ENCODE peak calls at places on chromosomes 13 and 19, in nine cellular contexts. One of them, this sample, is unnamed.

GRCh38 chr19:48135411-48135810 is 24.8 kb upstream of the PLA2G4C start:
- DNase-seq in OCI-LY7: no peak
- DNase-seq in GM06990: no peak
- DNase-seq in breast epithelium: no peak
- DNase-seq in bronchial epithelial cell: no peak
- DNase-seq in AG09309: no peak
- DNase-seq in fibroblast of pulmonary artery: no peak
- DNase-seq in mucosa of descending colon: no peak
- DNase-seq in tibial artery: no peak
- DNase-seq in this sample: no peak

GRCh38 chr13:37492061-37492460 is 106.5 kb downstream of the POSTN start:
- DNase-seq in OCI-LY7: no peak
- DNase-seq in GM06990: no peak
- DNase-seq in breast epithelium: no peak
- DNase-seq in bronchial epithelial cell: no peak
- DNase-seq in AG09309: no peak
- DNase-seq in fibroblast of pulmonary artery: peak
- DNase-seq in mucosa of descending colon: no peak
- DNase-seq in tibial artery: no peak
- DNase-seq in this sample: no peak

GRCh38 chr19:46773018-46773399 is 15.4 kb downstream of the SLC1A5 start:
- DNase-seq in OCI-LY7: no peak
- DNase-seq in GM06990: no peak
- DNase-seq in breast epithelium: no peak
- DNase-seq in bronchial epithelial cell: no peak
- DNase-seq in AG09309: no peak
- DNase-seq in fibroblast of pulmonary artery: no peak
- DNase-seq in mucosa of descending colon: no peak
- DNase-seq in tibial artery: no peak
- DNase-seq in this sample: no peak

GRCh38 chr13:97020194-97020593 is 25.9 kb upstream of the OXGR1 start:
- DNase-seq in OCI-LY7: no peak
- DNase-seq in GM06990: no peak
- DNase-seq in breast epithelium: no peak
- DNase-seq in bronchial epithelial cell: no peak
- DNase-seq in AG09309: no peak
- DNase-seq in fibroblast of pulmonary artery: no peak
- DNase-seq in mucosa of descending colon: no peak
- DNase-seq in tibial artery: no peak
- DNase-seq in this sample: no peak

GRCh38 chr19:50679177-50680125 is 30.2 kb downstream of the C19orf81 start:
- DNase-seq in OCI-LY7: peak
- DNase-seq in GM06990: peak
- DNase-seq in breast epithelium: peak
- DNase-seq in bronchial epithelial cell: peak
- DNase-seq in AG09309: peak
- DNase-seq in fibroblast of pulmonary artery: peak
- DNase-seq in mucosa of descending colon: peak
- DNase-seq in tibial artery: peak
- DNase-seq in this sample: peak

GRCh38 chr13:83515267-83515666 is 367.0 kb downstream of the SLITRK1 start:
- DNase-seq in OCI-LY7: no peak
- DNase-seq in GM06990: no peak
- DNase-seq in breast epithelium: no peak
- DNase-seq in bronchial epithelial cell: peak
- DNase-seq in AG09309: peak
- DNase-seq in fibroblast of pulmonary artery: peak
- DNase-seq in mucosa of descending colon: no peak
- DNase-seq in tibial artery: no peak
- DNase-seq in this sample: peak

GRCh38 chr19:44643605-44644390 is at the start of gene PVR:
- DNase-seq in OCI-LY7: no peak
- DNase-seq in GM06990: peak
- DNase-seq in breast epithelium: peak
- DNase-seq in bronchial epithelial cell: peak
- DNase-seq in AG09309: no peak
- DNase-seq in fibroblast of pulmonary artery: peak
- DNase-seq in mucosa of descending colon: peak
- DNase-seq in tibial artery: peak
- DNase-seq in this sample: peak

GRCh38 chr13:46202188-46202795 is 9.4 kb upstream of the LRRC63 start:
- DNase-seq in OCI-LY7: no peak
- DNase-seq in GM06990: no peak
- DNase-seq in breast epithelium: no peak
- DNase-seq in bronchial epithelial cell: no peak
- DNase-seq in AG09309: no peak
- DNase-seq in fibroblast of pulmonary artery: no peak
- DNase-seq in mucosa of descending colon: no peak
- DNase-seq in tibial artery: no peak
- DNase-seq in this sample: no peak

GRCh38 chr13:110492299-110493160 is 69.0 kb downstream of the RAB20 start:
- DNase-seq in OCI-LY7: no peak
- DNase-seq in GM06990: no peak
- DNase-seq in breast epithelium: no peak
- DNase-seq in bronchial epithelial cell: no peak
- DNase-seq in AG09309: no peak
- DNase-seq in fibroblast of pulmonary artery: no peak
- DNase-seq in mucosa of descending colon: no peak
- DNase-seq in tibial artery: no peak
- DNase-seq in this sample: no peak

GRCh38 chr13:73622375-73622774 is 511.8 kb downstream of the KLF12 start:
- DNase-seq in OCI-LY7: no peak
- DNase-seq in GM06990: no peak
- DNase-seq in breast epithelium: no peak
- DNase-seq in bronchial epithelial cell: no peak
- DNase-seq in AG09309: no peak
- DNase-seq in fibroblast of pulmonary artery: peak
- DNase-seq in mucosa of descending colon: no peak
- DNase-seq in tibial artery: no peak
- DNase-seq in this sample: peak

GRCh38 chr13:88103824-88104223 is 432.7 kb downstream of the SLITRK5 start:
- DNase-seq in OCI-LY7: no peak
- DNase-seq in GM06990: no peak
- DNase-seq in breast epithelium: no peak
- DNase-seq in bronchial epithelial cell: no peak
- DNase-seq in AG09309: no peak
- DNase-seq in fibroblast of pulmonary artery: no peak
- DNase-seq in mucosa of descending colon: no peak
- DNase-seq in tibial artery: no peak
- DNase-seq in this sample: no peak

GRCh38 chr19:34274284-34274826 is 20.0 kb downstream of the GARRE1 start:
- DNase-seq in OCI-LY7: no peak
- DNase-seq in GM06990: no peak
- DNase-seq in breast epithelium: no peak
- DNase-seq in bronchial epithelial cell: no peak
- DNase-seq in AG09309: no peak
- DNase-seq in fibroblast of pulmonary artery: peak
- DNase-seq in mucosa of descending colon: no peak
- DNase-seq in tibial artery: no peak
- DNase-seq in this sample: peak

GRCh38 chr19:34276614-34277013 is 22.3 kb downstream of the GARRE1 start:
- DNase-seq in OCI-LY7: peak
- DNase-seq in GM06990: no peak
- DNase-seq in breast epithelium: no peak
- DNase-seq in bronchial epithelial cell: no peak
- DNase-seq in AG09309: no peak
- DNase-seq in fibroblast of pulmonary artery: no peak
- DNase-seq in mucosa of descending colon: no peak
- DNase-seq in tibial artery: no peak
- DNase-seq in this sample: no peak

GRCh38 chr19:34277244-34277643 is 22.9 kb downstream of the GARRE1 start:
- DNase-seq in OCI-LY7: no peak
- DNase-seq in GM06990: no peak
- DNase-seq in breast epithelium: no peak
- DNase-seq in bronchial epithelial cell: no peak
- DNase-seq in AG09309: no peak
- DNase-seq in fibroblast of pulmonary artery: no peak
- DNase-seq in mucosa of descending colon: no peak
- DNase-seq in tibial artery: no peak
- DNase-seq in this sample: no peak

GRCh38 chr19:34274827-34275625 is 20.7 kb downstream of the GARRE1 start:
- DNase-seq in OCI-LY7: no peak
- DNase-seq in GM06990: no peak
- DNase-seq in breast epithelium: no peak
- DNase-seq in bronchial epithelial cell: no peak
- DNase-seq in AG09309: peak
- DNase-seq in fibroblast of pulmonary artery: peak
- DNase-seq in mucosa of descending colon: no peak
- DNase-seq in tibial artery: no peak
- DNase-seq in this sample: peak

GRCh38 chr19:34275705-34276104 is 21.4 kb downstream of the GARRE1 start:
- DNase-seq in OCI-LY7: no peak
- DNase-seq in GM06990: no peak
- DNase-seq in breast epithelium: no peak
- DNase-seq in bronchial epithelial cell: no peak
- DNase-seq in AG09309: no peak
- DNase-seq in fibroblast of pulmonary artery: no peak
- DNase-seq in mucosa of descending colon: no peak
- DNase-seq in tibial artery: no peak
- DNase-seq in this sample: no peak
- TF ChIP-seq CTCF in OCI-LY7: peak
- TF ChIP-seq CTCF in GM06990: no peak
- TF ChIP-seq CTCF in breast epithelium: no peak
- TF ChIP-seq CTCF in bronchial epithelial cell: no peak
- TF ChIP-seq CTCF in AG09309: no peak
- TF ChIP-seq CTCF in fibroblast of pulmonary artery: no peak
- TF ChIP-seq CTCF in mucosa of descending colon: no peak
- TF ChIP-seq CTCF in tibial artery: no peak
- TF ChIP-seq CTCF in this sample: no peak

GRCh38 chr13:20703785-20704458 is 423 bp downstream of the IL17D start:
- DNase-seq in OCI-LY7: peak
- DNase-seq in GM06990: peak
- DNase-seq in breast epithelium: peak
- DNase-seq in bronchial epithelial cell: peak
- DNase-seq in AG09309: no peak
- DNase-seq in fibroblast of pulmonary artery: peak
- DNase-seq in mucosa of descending colon: peak
- DNase-seq in tibial artery: peak
- DNase-seq in this sample: peak
- H3K4me3 ChIP-seq in OCI-LY7: peak
- H3K4me3 ChIP-seq in GM06990: peak
- H3K4me3 ChIP-seq in breast epithelium: peak
- H3K4me3 ChIP-seq in bronchial epithelial cell: peak
- H3K4me3 ChIP-seq in AG09309: peak
- H3K4me3 ChIP-seq in fibroblast of pulmonary artery: peak
- H3K4me3 ChIP-seq in mucosa of descending colon: no peak
- H3K4me3 ChIP-seq in tibial artery: peak
- H3K4me3 ChIP-seq in this sample: peak

DNA sequence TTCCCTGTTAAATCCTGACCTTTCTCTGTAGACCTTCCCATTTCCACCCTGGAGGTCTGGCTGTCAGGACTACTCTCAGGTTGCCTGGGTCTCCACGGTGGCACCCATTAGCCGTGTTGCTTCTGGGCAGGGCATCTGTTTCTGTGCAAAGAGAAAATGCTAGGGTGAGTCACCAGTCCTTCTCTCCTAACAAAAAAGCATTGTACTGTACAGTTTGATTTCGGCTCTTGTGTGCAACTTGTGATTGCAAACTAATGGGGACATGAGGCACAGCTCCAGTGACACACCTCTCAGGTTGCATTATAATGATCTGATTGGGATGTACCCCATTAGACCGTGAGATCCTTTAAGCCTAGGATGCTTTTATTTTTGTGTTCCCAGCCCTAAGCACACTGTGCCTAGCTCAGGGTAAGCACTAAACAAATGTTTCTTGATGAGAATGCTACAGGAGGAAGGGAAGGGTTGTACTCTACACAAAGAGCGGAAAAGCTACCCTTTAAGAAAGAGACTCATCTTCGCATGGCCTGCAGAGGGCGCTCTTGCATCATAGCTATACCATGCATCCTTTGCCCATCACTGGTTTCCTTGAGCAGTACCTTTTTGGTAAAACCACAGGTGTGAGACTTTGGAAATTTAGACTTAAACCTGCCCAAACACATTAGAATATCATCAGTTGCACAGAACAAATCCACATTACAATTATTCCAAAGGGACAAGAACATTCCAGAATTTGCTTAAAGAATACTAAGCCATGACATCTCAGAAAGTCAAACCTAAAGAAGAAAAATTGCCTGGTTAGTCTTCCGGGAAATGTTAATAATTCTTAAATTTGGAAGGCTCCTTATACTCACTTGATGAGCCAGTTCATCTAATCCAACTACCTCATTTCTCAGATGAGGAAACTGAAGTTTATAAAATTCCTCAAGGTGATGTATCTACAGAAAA is 20.3 kb upstream of the TRIM13 start:
- DNase-seq in OCI-LY7: peak
- DNase-seq in GM06990: no peak
- DNase-seq in breast epithelium: no peak
- DNase-seq in bronchial epithelial cell: peak
- DNase-seq in AG09309: no peak
- DNase-seq in fibroblast of pulmonary artery: peak
- DNase-seq in mucosa of descending colon: peak
- DNase-seq in tibial artery: peak
- DNase-seq in this sample: peak
- TF ChIP-seq CTCF in OCI-LY7: peak
- TF ChIP-seq CTCF in GM06990: peak
- TF ChIP-seq CTCF in breast epithelium: no peak
- TF ChIP-seq CTCF in bronchial epithelial cell: peak
- TF ChIP-seq CTCF in AG09309: peak
- TF ChIP-seq CTCF in fibroblast of pulmonary artery: peak
- TF ChIP-seq CTCF in mucosa of descending colon: peak
- TF ChIP-seq CTCF in tibial artery: peak
- TF ChIP-seq CTCF in this sample: peak

GRCh38 chr19:12769689-12770088 is 5.7 kb downstream of the HOOK2 start:
- DNase-seq in OCI-LY7: no peak
- DNase-seq in GM06990: no peak
- DNase-seq in breast epithelium: no peak
- DNase-seq in bronchial epithelial cell: no peak
- DNase-seq in AG09309: no peak
- DNase-seq in fibroblast of pulmonary artery: no peak
- DNase-seq in mucosa of descending colon: peak
- DNase-seq in tibial artery: no peak
- DNase-seq in this sample: no peak
- H3K4me3 ChIP-seq in OCI-LY7: no peak
- H3K4me3 ChIP-seq in GM06990: no peak
- H3K4me3 ChIP-seq in breast epithelium: no peak
- H3K4me3 ChIP-seq in bronchial epithelial cell: no peak
- H3K4me3 ChIP-seq in AG09309: no peak
- H3K4me3 ChIP-seq in fibroblast of pulmonary artery: no peak
- H3K4me3 ChIP-seq in mucosa of descending colon: no peak
- H3K4me3 ChIP-seq in tibial artery: no peak
- H3K4me3 ChIP-seq in this sample: no peak

This sample was measured in cardiac fibroblast.